ENCODE peak calls at places on chromosome 13, in seven cellular contexts. E is PC-3, D is uterus, M is lung, B is ascending aorta, K is IMR-90, C is lower lobe of right lung. W is an unnamed sample. For H3K9me3, the result is how much of the 10 kb centered on the place peaks cover.

GRCh38 chr13:35474551-35474950 is 1.9 kb downstream of the MAB21L1 start:
- DNase-seq in M (no peak), C (no peak), D (no peak), K (no peak), B (no peak), E (no peak), W (no peak)

GRCh38 chr13:112567161-112567862 is 20.6 kb downstream of the TUBGCP3 start:
- DNase-seq in K (peak), M (no peak), C (no peak), E (no peak), D (no peak), B (no peak), W (no peak)

GRCh38 chr13:99425485-99426341 is 75.6 kb upstream of the TM9SF2 start:
- DNase-seq in E (no peak), K (no peak), C (no peak), B (no peak), D (no peak), M (no peak), W (no peak)

GRCh38 chr13:43787998-43788397 is 1.2 kb upstream of the ENOX1 start:
- DNase-seq in D (peak), K (peak), B (no peak), M (no peak), E (peak), C (no peak), W (no peak)

GRCh38 chr13:107289540-107289939 is 721.6 kb upstream of the ARGLU1 start:
- DNase-seq in B (no peak), M (no peak), C (no peak), K (peak), D (no peak), E (no peak), W (no peak)

GRCh38 chr13:44662515-44662914 is 86.4 kb upstream of the TSC22D1 start:
- DNase-seq in C (no peak), D (no peak), M (no peak), B (no peak), K (no peak), E (no peak), W (no peak)

GRCh38 chr13:29849731-29850212 is 645 bp downstream of the UBL3 start:
- DNase-seq in M (peak), C (peak), B (no peak), D (peak), K (peak), E (peak), W (peak)

GRCh38 chr13:46593403-46593802 is 40.4 kb downstream of the LRCH1 start:
- DNase-seq in C (no peak), D (no peak), K (no peak), B (no peak), E (no peak), M (no peak), W (no peak)

GRCh38 chr13:20960663-20961309 is 58.2 kb upstream of the XPO4 start:
- DNase-seq in M (no peak), E (peak), C (no peak), D (no peak), B (no peak), K (no peak), W (no peak)

GRCh38 chr13:83765796-83766195 is 116.5 kb downstream of the SLITRK1 start:
- DNase-seq in B (no peak), D (no peak), K (no peak), C (no peak), E (no peak), M (no peak), W (no peak)

GRCh38 chr13:18992791-18993190 is 188.8 kb downstream of the TUBA3C start:
- DNase-seq in E (no peak), D (no peak), K (no peak), B (no peak), M (no peak), C (no peak), W (no peak)
- H3K9me3 ChIP-seq in E (under half), D (under half), K (under half), B (under half), M (under half), C (under half), W (half or more)

DNA sequence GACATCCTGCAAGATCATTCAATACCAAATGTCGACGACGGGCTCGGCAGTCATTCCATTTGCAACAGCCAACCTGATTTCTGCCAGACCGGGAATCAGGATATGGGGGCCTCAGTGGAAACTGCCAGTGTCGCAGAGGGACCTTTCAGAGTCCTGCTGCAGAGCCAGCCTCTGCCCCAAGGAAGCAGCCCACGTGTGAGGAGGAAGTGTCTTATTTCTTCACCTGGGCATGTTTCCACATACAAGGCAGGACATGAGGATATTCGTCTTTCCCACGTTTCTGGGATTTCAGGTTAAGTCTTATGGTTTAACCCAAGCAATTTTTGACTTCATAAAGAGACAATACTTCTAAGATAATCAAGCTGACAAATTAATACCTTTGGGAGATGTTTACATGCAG is 69.9 kb downstream of the ABCC4 start:
- DNase-seq in B (no peak), E (no peak), C (no peak), D (no peak), M (no peak), K (no peak), W (no peak)
- H3K9me3 ChIP-seq in B (under half), E (under half), C (under half), D (under half), M (under half), K (under half), W (under half)

DNA sequence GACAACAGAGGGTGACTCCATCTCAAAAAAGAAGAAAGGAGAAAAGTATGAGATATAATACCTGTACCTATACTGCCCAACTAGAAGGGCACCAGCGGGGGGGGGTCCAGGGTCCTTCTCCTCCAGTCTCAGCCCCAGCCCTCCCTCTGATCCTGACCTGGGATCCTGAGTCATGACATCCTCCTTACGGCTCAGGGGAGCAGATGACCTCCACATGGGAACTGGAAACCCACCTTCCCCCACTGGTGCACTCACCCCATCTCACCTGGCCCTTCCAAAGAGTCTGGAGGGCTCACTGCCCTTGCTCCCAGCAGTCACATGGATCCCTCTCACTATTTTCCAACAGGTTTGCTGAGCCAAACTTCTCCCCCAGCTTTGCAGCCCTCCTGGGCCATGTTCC is 24.2 kb downstream of the TUBA3C start:
- DNase-seq in E (no peak), M (no peak), C (no peak), K (no peak), D (no peak), B (no peak), W (no peak)
- H3K9me3 ChIP-seq in E (under half), M (under half), C (under half), K (half or more), D (under half), B (under half), W (under half)

DNA sequence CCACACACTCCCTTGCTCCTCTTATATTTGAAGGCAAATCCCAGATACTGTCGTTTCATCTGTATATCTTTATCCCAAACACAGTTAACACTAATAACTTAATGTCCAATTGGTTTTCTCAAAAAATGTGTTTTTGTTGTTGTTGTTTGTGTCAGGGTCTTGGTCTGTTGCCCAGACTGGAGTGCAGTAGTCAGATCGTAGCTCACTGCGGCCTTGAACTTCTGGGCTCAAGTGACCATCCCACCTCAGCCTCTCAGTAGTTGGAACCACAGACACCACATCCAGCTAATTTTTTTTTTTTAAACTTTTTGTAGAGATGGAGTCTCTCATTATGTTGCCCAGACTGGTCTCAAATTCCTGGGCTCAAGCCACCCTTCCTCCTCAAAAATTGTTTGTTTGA is 137.7 kb downstream of the PDS5B start:
- DNase-seq in C (no peak), E (no peak), D (no peak), B (no peak), K (no peak), M (no peak), W (no peak)
- H3K9me3 ChIP-seq in C (under half), E (under half), D (under half), B (under half), K (under half), M (under half), W (under half)

DNA sequence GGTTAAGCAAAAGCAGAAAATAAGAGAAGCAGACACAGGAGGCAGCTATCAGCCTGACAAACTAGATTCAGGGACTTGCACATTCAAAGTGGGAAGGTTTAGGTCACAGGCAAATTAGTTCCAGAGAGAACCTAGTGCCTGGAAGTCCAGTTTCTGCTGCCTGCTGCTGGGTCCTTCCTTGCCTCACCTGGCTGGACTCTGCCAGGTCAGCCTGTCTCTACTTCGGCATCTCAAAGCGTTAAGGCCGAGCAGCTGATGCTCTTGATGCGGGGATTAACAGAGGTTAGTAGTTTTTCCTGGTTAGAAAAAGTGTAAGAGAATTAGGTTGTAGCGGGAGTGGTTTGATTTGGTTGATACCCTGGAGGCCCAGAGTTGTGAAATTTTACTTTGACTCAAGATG is 52.0 kb downstream of the KLF5 start:
- DNase-seq in K (no peak), M (no peak), E (no peak), D (no peak), C (no peak), B (no peak), W (no peak)
- H3K9me3 ChIP-seq in K (under half), M (under half), E (under half), D (under half), C (under half), B (under half), W (under half)